ENCODE peak calls at places on chromosomes 7 and 10, in eight cellular contexts. L, S, Y, I, K, C, U and T are unnamed samples.
A peak's percentile ranks its signal among the peaks of the same experiment; 100 is the strongest.

GRCh38 chr7:82044497-82045080 is 274.7 kb upstream of the HGF start:
- DNase-seq in L (peak; percentile 72), S (peak; percentile 66), Y (no peak), I (peak; percentile 38), K (no peak), C (peak; percentile 58), U (no peak), T (no peak)

GRCh38 chr10:44974628-44975431 is 3.8 kb downstream of the DEPP1 start:
- DNase-seq in L (peak; percentile 82), S (peak; percentile 70), Y (peak; percentile 50), I (peak; percentile 78), K (peak; percentile 51), C (no peak), U (peak; percentile 68), T (peak; percentile 70)

GRCh38 chr10:101224910-101225823 is 4.1 kb downstream of the LBX1 start:
- DNase-seq in L (no peak), S (no peak), Y (no peak), I (peak; percentile 61), K (no peak), C (no peak), U (no peak), T (no peak)

GRCh38 chr10:80186364-80187012 is 18.8 kb downstream of the ANXA11 start:
- DNase-seq in L (peak; percentile 57), S (no peak), Y (no peak), I (peak; percentile 37), K (no peak), C (no peak), U (no peak), T (no peak)

GRCh38 chr7:20030915-20031362 is 186.2 kb downstream of the MACC1 start:
- DNase-seq in L (peak; percentile 56), S (no peak), Y (no peak), I (no peak), K (no peak), C (peak; percentile 50), U (no peak), T (no peak)

GRCh38 chr10:84543077-84543476 is 214.7 kb downstream of the CCSER2 start:
- DNase-seq in L (no peak), S (no peak), Y (no peak), I (peak; percentile 84), K (no peak), C (no peak), U (no peak), T (no peak)

GRCh38 chr10:97399843-97400545 is 1.1 kb downstream of the RRP12 start:
- DNase-seq in L (peak; percentile 87), S (peak; percentile 63), Y (no peak), I (peak; percentile 62), K (no peak), C (peak; percentile 85), U (peak; percentile 23), T (no peak)

GRCh38 chr10:4514445-4515108 is 311.4 kb upstream of the AKR1E2 start:
- DNase-seq in L (peak; percentile 12), S (no peak), Y (no peak), I (no peak), K (no peak), C (no peak), U (no peak), T (no peak)

GRCh38 chr10:124741922-124742417 is 2.2 kb downstream of the FAM53B start:
- DNase-seq in L (no peak), S (no peak), Y (no peak), I (peak; percentile 47), K (no peak), C (no peak), U (no peak), T (no peak)

GRCh38 chr10:11555556-11555955 is 55.9 kb downstream of the USP6NL start:
- DNase-seq in L (no peak), S (no peak), Y (no peak), I (no peak), K (no peak), C (no peak), U (no peak), T (no peak)

GRCh38 chr7:15853832-15854470 is 167.5 kb upstream of the MEOX2 start:
- DNase-seq in L (peak; percentile 36), S (no peak), Y (no peak), I (no peak), K (no peak), C (peak; percentile 34), U (no peak), T (no peak)

GRCh38 chr10:129417882-129418281 is 49.2 kb upstream of the MGMT start:
- DNase-seq in L (peak; percentile 20), S (no peak), Y (no peak), I (no peak), K (no peak), C (no peak), U (no peak), T (no peak)

GRCh38 chr7:4123823-4124222 is 558.3 kb upstream of the FOXK1 start:
- DNase-seq in L (no peak), S (no peak), Y (no peak), I (no peak), K (no peak), C (peak; percentile 6), U (no peak), T (no peak)